ENCODE peak calls at places on chromosomes 4 and X, in ten cellular contexts. V, F, T, C, J, E, M, B, Y and O are unnamed samples.

GRCh38 chr4:188976644-188977115 is 837.4 kb downstream of the TRIML1 start:
- DNase-seq in V (peak; percentile 70), F (peak; percentile 62), T (no peak), C (no peak), J (no peak), E (peak; percentile 59), M (no peak), B (peak; percentile 21), Y (peak; percentile 59), O (no peak)

GRCh38 chr4:112060212-112060611 is 85.0 kb upstream of the FAM241A start:
- DNase-seq in V (peak; percentile 17), F (no peak), T (no peak), C (no peak), J (no peak), E (peak; percentile 63), M (peak; percentile 32), B (peak; percentile 45), Y (peak; percentile 42), O (peak; percentile 37)

GRCh38 chrX:140165849-140166248 is 200.5 kb upstream of the CXorf66 start:
- DNase-seq in V (no peak), F (no peak), T (no peak), C (no peak), J (no peak), E (no peak), M (no peak), B (no peak), Y (no peak), O (no peak)

GRCh38 chr4:169663894-169664293 is 43.5 kb downstream of the CLCN3 start:
- DNase-seq in V (peak; percentile 31), F (no peak), T (no peak), C (no peak), J (no peak), E (no peak), M (no peak), B (peak; percentile 62), Y (no peak), O (no peak)

GRCh38 chr4:7635971-7636508 is 201.3 kb upstream of the PSAPL1 start:
- DNase-seq in V (no peak), F (no peak), T (no peak), C (no peak), J (no peak), E (no peak), M (no peak), B (no peak), Y (no peak), O (no peak)

GRCh38 chr4:36187723-36188333 is 56.5 kb downstream of the ARAP2 start:
- DNase-seq in V (peak; percentile 33), F (no peak), T (no peak), C (no peak), J (no peak), E (peak; percentile 29), M (no peak), B (peak; percentile 62), Y (no peak), O (peak; percentile 25)

GRCh38 chrX:43643201-43643600 is 12.9 kb upstream of the MAOA start:
- DNase-seq in V (no peak), F (no peak), T (no peak), C (no peak), J (no peak), E (no peak), M (no peak), B (no peak), Y (no peak), O (no peak)

GRCh38 chr4:79679859-79680258 is 271.8 kb upstream of the GK2 start:
- DNase-seq in V (no peak), F (no peak), T (no peak), C (no peak), J (no peak), E (no peak), M (no peak), B (no peak), Y (no peak), O (no peak)

GRCh38 chrX:38080808-38081207 is 74.5 kb downstream of the SYTL5 start:
- DNase-seq in V (peak; percentile 2), F (no peak), T (no peak), C (no peak), J (no peak), E (no peak), M (no peak), B (peak; percentile 24), Y (no peak), O (no peak)

GRCh38 chr4:3823496-3824341 is 57.5 kb downstream of the ADRA2C start:
- DNase-seq in V (no peak), F (no peak), T (no peak), C (no peak), J (no peak), E (no peak), M (no peak), B (no peak), Y (no peak), O (no peak)

GRCh38 chrX:19121898-19122640 is at the start of gene ADGRG2:
- DNase-seq in V (peak; percentile 11), F (no peak), T (no peak), C (no peak), J (no peak), E (peak; percentile 55), M (peak; percentile 25), B (peak; percentile 5), Y (peak; percentile 5), O (no peak)

DNA sequence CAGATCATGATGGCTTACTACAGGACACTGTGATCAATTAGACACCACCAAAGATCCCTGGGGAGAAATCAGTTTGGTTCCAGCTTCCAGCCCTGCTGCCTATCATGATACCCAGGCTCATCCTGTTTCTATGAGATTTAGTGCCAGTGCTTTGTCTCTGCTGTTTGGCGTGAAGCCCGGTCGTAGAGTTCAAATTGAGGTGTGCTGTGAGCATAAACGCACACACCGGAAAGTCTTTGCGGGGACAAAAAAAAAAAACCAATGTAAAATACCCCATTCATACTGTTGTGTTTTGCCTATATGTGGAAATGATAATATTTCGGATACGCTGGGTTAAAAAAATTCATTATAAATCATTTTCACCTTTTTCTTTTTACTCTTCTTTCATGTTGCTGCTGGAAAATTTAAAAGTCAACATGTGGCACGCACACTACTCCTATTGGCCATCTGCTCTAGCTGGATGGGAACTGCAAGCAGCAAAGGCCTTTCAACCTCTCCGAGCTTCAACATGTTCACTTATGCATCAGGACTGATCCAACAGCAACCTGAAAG is 611 bp upstream of the DKC1 start:
- DNase-seq in V (no peak), F (no peak), T (no peak), C (no peak), J (no peak), E (no peak), M (no peak), B (no peak), Y (no peak), O (no peak)
- H3K4me3 ChIP-seq in V (peak overlapping the region; percentile 64), F (peak overlapping the region; percentile 86), T (peak overlapping the region; percentile 89), C (peak overlapping the region; percentile 35), J (peak overlapping the region; percentile 82), E (peak overlapping the region; percentile 26), M (peak overlapping the region; percentile 90), B (peak overlapping the region; percentile 69), Y (peak overlapping the region; percentile 68), O (peak overlapping the region; percentile 63)

GRCh38 chr4:40915318-40916217 is 165.8 kb downstream of the NSUN7 start:
- DNase-seq in V (peak; percentile 57), F (no peak), T (no peak), C (no peak), J (no peak), E (no peak), M (no peak), B (no peak), Y (peak; percentile 46), O (no peak)
- H3K4me3 ChIP-seq in V (no peak overlapping the region), F (no peak overlapping the region), T (no peak overlapping the region), C (no peak overlapping the region), J (no peak overlapping the region), E (no peak overlapping the region), M (no peak overlapping the region), B (no peak overlapping the region), Y (no peak overlapping the region), O (no peak overlapping the region)

GRCh38 chr4:185717018-185717726 is 94.8 kb downstream of the SORBS2 start:
- DNase-seq in V (no peak), F (no peak), T (no peak), C (no peak), J (no peak), E (no peak), M (no peak), B (no peak), Y (no peak), O (peak; percentile 57)

GRCh38 chr4:185719493-185719843 is 92.5 kb downstream of the SORBS2 start:
- DNase-seq in V (no peak), F (no peak), T (no peak), C (no peak), J (no peak), E (no peak), M (no peak), B (no peak), Y (no peak), O (no peak)

GRCh38 chr4:185716008-185716976 is 95.7 kb downstream of the SORBS2 start:
- DNase-seq in V (no peak), F (no peak), T (no peak), C (no peak), J (no peak), E (no peak), M (no peak), B (no peak), Y (no peak), O (no peak)

GRCh38 chr4:185721190-185721948 is 90.6 kb downstream of the SORBS2 start:
- DNase-seq in V (no peak), F (no peak), T (no peak), C (no peak), J (no peak), E (no peak), M (no peak), B (peak; percentile 69), Y (peak; percentile 69), O (no peak)

GRCh38 chr4:185718578-185719492 is 93.2 kb downstream of the SORBS2 start:
- DNase-seq in V (no peak), F (no peak), T (no peak), C (no peak), J (no peak), E (no peak), M (no peak), B (no peak), Y (no peak), O (no peak)
- H3K4me3 ChIP-seq in V (no peak overlapping the region), F (no peak overlapping the region), T (no peak overlapping the region), C (no peak overlapping the region), J (no peak overlapping the region), E (no peak overlapping the region), M (no peak overlapping the region), B (no peak overlapping the region), Y (no peak overlapping the region), O (no peak overlapping the region)

GRCh38 chrX:112841820-112842157 is 1.2 kb upstream of the AMOT start:
- DNase-seq in V (no peak), F (no peak), T (peak; percentile 1), C (no peak), J (no peak), E (no peak), M (no peak), B (no peak), Y (no peak), O (no peak)

GRCh38 chrX:112840382-112841113 is at the start of gene AMOT:
- DNase-seq in V (peak; percentile 60), F (no peak), T (peak; percentile 71), C (no peak), J (peak; percentile 84), E (peak; percentile 95), M (peak; percentile 92), B (peak; percentile 66), Y (peak; percentile 50), O (peak; percentile 70)

GRCh38 chrX:112841114-112841819 is 636 bp upstream of the AMOT start:
- DNase-seq in V (peak; percentile 87), F (peak; percentile 58), T (peak; percentile 68), C (no peak), J (peak; percentile 88), E (peak; percentile 96), M (peak; percentile 83), B (peak; percentile 87), Y (peak; percentile 81), O (peak; percentile 80)

GRCh38 chrX:112837531-112837930 is 3.1 kb downstream of the AMOT start:
- DNase-seq in V (no peak), F (no peak), T (no peak), C (no peak), J (no peak), E (no peak), M (no peak), B (no peak), Y (no peak), O (no peak)

GRCh38 chrX:112839856-112840255 is 775 bp downstream of the AMOT start:
- DNase-seq in V (no peak), F (no peak), T (no peak), C (no peak), J (no peak), E (no peak), M (no peak), B (no peak), Y (no peak), O (no peak)
- H3K4me3 ChIP-seq in V (peak overlapping the region; percentile 76), F (peak overlapping the region; percentile 59), T (peak overlapping the region; percentile 66), C (peak overlapping the region; percentile 56), J (peak overlapping the region; percentile 71), E (peak overlapping the region; percentile 93), M (peak overlapping the region; percentile 93), B (peak overlapping the region; percentile 68), Y (peak overlapping the region; percentile 79), O (peak overlapping the region; percentile 64)